ENCODE peak calls at places on chromosome 2, in ten cellular contexts. One of them, this sample, is unnamed.

GRCh38 chr2:224837558-224837957 is 121.4 kb upstream of the CCDC195 start:
- DNase-seq in T-helper 1 cell: no peak
- DNase-seq in stimulated activated CD4-positive, alpha-beta T cell treated with anti-CD3 and anti-CD28 coated beads, Interleukin-12 subunit alpha, Interleukin-12 subunit beta, amount 100 ng/mL, for 4 hours: no peak
- DNase-seq in renal cortical epithelial cell: peak
- DNase-seq in activated CD8-positive, alpha-beta memory T cell treated with anti-CD3 and anti-CD28 coated beads, Interleukin-2, amount 50 U/mL, for 4 hours: no peak
- DNase-seq in Calu3: no peak
- DNase-seq in NCI-H1417 treated with DMSO at 0.1 percent for 48 hours: no peak
- DNase-seq in tibial nerve: no peak
- DNase-seq in NCI-H1436: no peak
- DNase-seq in RCC 7860: peak
- DNase-seq in this sample: no peak

GRCh38 chr2:17643031-17643615 is 102.6 kb downstream of the VSNL1 start:
- DNase-seq in T-helper 1 cell: no peak
- DNase-seq in stimulated activated CD4-positive, alpha-beta T cell treated with anti-CD3 and anti-CD28 coated beads, Interleukin-12 subunit alpha, Interleukin-12 subunit beta, amount 100 ng/mL, for 4 hours: peak
- DNase-seq in renal cortical epithelial cell: peak
- DNase-seq in activated CD8-positive, alpha-beta memory T cell treated with anti-CD3 and anti-CD28 coated beads, Interleukin-2, amount 50 U/mL, for 4 hours: no peak
- DNase-seq in Calu3: peak
- DNase-seq in NCI-H1417 treated with DMSO at 0.1 percent for 48 hours: no peak
- DNase-seq in tibial nerve: no peak
- DNase-seq in NCI-H1436: no peak
- DNase-seq in RCC 7860: peak
- DNase-seq in this sample: no peak

GRCh38 chr2:127665267-127665893 is 9.9 kb downstream of the LIMS2 start:
- DNase-seq in T-helper 1 cell: no peak
- DNase-seq in stimulated activated CD4-positive, alpha-beta T cell treated with anti-CD3 and anti-CD28 coated beads, Interleukin-12 subunit alpha, Interleukin-12 subunit beta, amount 100 ng/mL, for 4 hours: no peak
- DNase-seq in renal cortical epithelial cell: no peak
- DNase-seq in activated CD8-positive, alpha-beta memory T cell treated with anti-CD3 and anti-CD28 coated beads, Interleukin-2, amount 50 U/mL, for 4 hours: no peak
- DNase-seq in Calu3: no peak
- DNase-seq in NCI-H1417 treated with DMSO at 0.1 percent for 48 hours: no peak
- DNase-seq in tibial nerve: no peak
- DNase-seq in NCI-H1436: no peak
- DNase-seq in RCC 7860: no peak
- DNase-seq in this sample: no peak

GRCh38 chr2:118878531-118879149 is 31.2 kb upstream of the EN1 start:
- DNase-seq in T-helper 1 cell: no peak
- DNase-seq in stimulated activated CD4-positive, alpha-beta T cell treated with anti-CD3 and anti-CD28 coated beads, Interleukin-12 subunit alpha, Interleukin-12 subunit beta, amount 100 ng/mL, for 4 hours: no peak
- DNase-seq in renal cortical epithelial cell: peak
- DNase-seq in activated CD8-positive, alpha-beta memory T cell treated with anti-CD3 and anti-CD28 coated beads, Interleukin-2, amount 50 U/mL, for 4 hours: no peak
- DNase-seq in Calu3: peak
- DNase-seq in NCI-H1417 treated with DMSO at 0.1 percent for 48 hours: no peak
- DNase-seq in tibial nerve: no peak
- DNase-seq in NCI-H1436: no peak
- DNase-seq in RCC 7860: no peak
- DNase-seq in this sample: no peak

GRCh38 chr2:9768388-9768787 is 74.9 kb upstream of the TAF1B start:
- DNase-seq in T-helper 1 cell: no peak
- DNase-seq in stimulated activated CD4-positive, alpha-beta T cell treated with anti-CD3 and anti-CD28 coated beads, Interleukin-12 subunit alpha, Interleukin-12 subunit beta, amount 100 ng/mL, for 4 hours: no peak
- DNase-seq in renal cortical epithelial cell: peak
- DNase-seq in activated CD8-positive, alpha-beta memory T cell treated with anti-CD3 and anti-CD28 coated beads, Interleukin-2, amount 50 U/mL, for 4 hours: no peak
- DNase-seq in Calu3: no peak
- DNase-seq in NCI-H1417 treated with DMSO at 0.1 percent for 48 hours: peak
- DNase-seq in tibial nerve: peak
- DNase-seq in NCI-H1436: no peak
- DNase-seq in RCC 7860: no peak
- DNase-seq in this sample: no peak

GRCh38 chr2:75074708-75075107 is 116.3 kb downstream of the POLE4 start:
- DNase-seq in T-helper 1 cell: no peak
- DNase-seq in stimulated activated CD4-positive, alpha-beta T cell treated with anti-CD3 and anti-CD28 coated beads, Interleukin-12 subunit alpha, Interleukin-12 subunit beta, amount 100 ng/mL, for 4 hours: no peak
- DNase-seq in renal cortical epithelial cell: no peak
- DNase-seq in activated CD8-positive, alpha-beta memory T cell treated with anti-CD3 and anti-CD28 coated beads, Interleukin-2, amount 50 U/mL, for 4 hours: no peak
- DNase-seq in Calu3: no peak
- DNase-seq in NCI-H1417 treated with DMSO at 0.1 percent for 48 hours: no peak
- DNase-seq in tibial nerve: no peak
- DNase-seq in NCI-H1436: no peak
- DNase-seq in RCC 7860: no peak
- DNase-seq in this sample: no peak

GRCh38 chr2:102558463-102558862 is 60.9 kb upstream of the SLC9A2 start:
- DNase-seq in T-helper 1 cell: no peak
- DNase-seq in stimulated activated CD4-positive, alpha-beta T cell treated with anti-CD3 and anti-CD28 coated beads, Interleukin-12 subunit alpha, Interleukin-12 subunit beta, amount 100 ng/mL, for 4 hours: no peak
- DNase-seq in renal cortical epithelial cell: no peak
- DNase-seq in activated CD8-positive, alpha-beta memory T cell treated with anti-CD3 and anti-CD28 coated beads, Interleukin-2, amount 50 U/mL, for 4 hours: no peak
- DNase-seq in Calu3: no peak
- DNase-seq in NCI-H1417 treated with DMSO at 0.1 percent for 48 hours: no peak
- DNase-seq in tibial nerve: no peak
- DNase-seq in NCI-H1436: no peak
- DNase-seq in RCC 7860: no peak
- DNase-seq in this sample: no peak

GRCh38 chr2:196677404-196677803 is 37.9 kb downstream of the CCDC150 start:
- DNase-seq in T-helper 1 cell: no peak
- DNase-seq in stimulated activated CD4-positive, alpha-beta T cell treated with anti-CD3 and anti-CD28 coated beads, Interleukin-12 subunit alpha, Interleukin-12 subunit beta, amount 100 ng/mL, for 4 hours: no peak
- DNase-seq in renal cortical epithelial cell: peak
- DNase-seq in activated CD8-positive, alpha-beta memory T cell treated with anti-CD3 and anti-CD28 coated beads, Interleukin-2, amount 50 U/mL, for 4 hours: no peak
- DNase-seq in Calu3: no peak
- DNase-seq in NCI-H1417 treated with DMSO at 0.1 percent for 48 hours: no peak
- DNase-seq in tibial nerve: no peak
- DNase-seq in NCI-H1436: no peak
- DNase-seq in RCC 7860: peak
- DNase-seq in this sample: no peak

GRCh38 chr2:65112630-65113029 is 17.3 kb downstream of the RAB1A start:
- DNase-seq in T-helper 1 cell: no peak
- DNase-seq in stimulated activated CD4-positive, alpha-beta T cell treated with anti-CD3 and anti-CD28 coated beads, Interleukin-12 subunit alpha, Interleukin-12 subunit beta, amount 100 ng/mL, for 4 hours: no peak
- DNase-seq in renal cortical epithelial cell: no peak
- DNase-seq in activated CD8-positive, alpha-beta memory T cell treated with anti-CD3 and anti-CD28 coated beads, Interleukin-2, amount 50 U/mL, for 4 hours: no peak
- DNase-seq in Calu3: no peak
- DNase-seq in NCI-H1417 treated with DMSO at 0.1 percent for 48 hours: no peak
- DNase-seq in tibial nerve: no peak
- DNase-seq in NCI-H1436: no peak
- DNase-seq in RCC 7860: no peak
- DNase-seq in this sample: no peak

GRCh38 chr2:7744827-7745226 is 827.6 kb downstream of the RNF144A start:
- DNase-seq in T-helper 1 cell: peak
- DNase-seq in stimulated activated CD4-positive, alpha-beta T cell treated with anti-CD3 and anti-CD28 coated beads, Interleukin-12 subunit alpha, Interleukin-12 subunit beta, amount 100 ng/mL, for 4 hours: no peak
- DNase-seq in renal cortical epithelial cell: no peak
- DNase-seq in activated CD8-positive, alpha-beta memory T cell treated with anti-CD3 and anti-CD28 coated beads, Interleukin-2, amount 50 U/mL, for 4 hours: peak
- DNase-seq in Calu3: no peak
- DNase-seq in NCI-H1417 treated with DMSO at 0.1 percent for 48 hours: no peak
- DNase-seq in tibial nerve: no peak
- DNase-seq in NCI-H1436: no peak
- DNase-seq in RCC 7860: no peak
- DNase-seq in this sample: no peak

GRCh38 chr2:19207452-19207851 is 151.0 kb downstream of the OSR1 start:
- DNase-seq in T-helper 1 cell: no peak
- DNase-seq in stimulated activated CD4-positive, alpha-beta T cell treated with anti-CD3 and anti-CD28 coated beads, Interleukin-12 subunit alpha, Interleukin-12 subunit beta, amount 100 ng/mL, for 4 hours: no peak
- DNase-seq in renal cortical epithelial cell: no peak
- DNase-seq in activated CD8-positive, alpha-beta memory T cell treated with anti-CD3 and anti-CD28 coated beads, Interleukin-2, amount 50 U/mL, for 4 hours: no peak
- DNase-seq in Calu3: no peak
- DNase-seq in NCI-H1417 treated with DMSO at 0.1 percent for 48 hours: no peak
- DNase-seq in tibial nerve: no peak
- DNase-seq in NCI-H1436: no peak
- DNase-seq in RCC 7860: no peak
- DNase-seq in this sample: no peak

GRCh38 chr2:170056900-170057299 is 121.0 kb upstream of the MYO3B start:
- DNase-seq in T-helper 1 cell: no peak
- DNase-seq in stimulated activated CD4-positive, alpha-beta T cell treated with anti-CD3 and anti-CD28 coated beads, Interleukin-12 subunit alpha, Interleukin-12 subunit beta, amount 100 ng/mL, for 4 hours: no peak
- DNase-seq in renal cortical epithelial cell: no peak
- DNase-seq in activated CD8-positive, alpha-beta memory T cell treated with anti-CD3 and anti-CD28 coated beads, Interleukin-2, amount 50 U/mL, for 4 hours: no peak
- DNase-seq in Calu3: no peak
- DNase-seq in NCI-H1417 treated with DMSO at 0.1 percent for 48 hours: no peak
- DNase-seq in tibial nerve: no peak
- DNase-seq in NCI-H1436: no peak
- DNase-seq in RCC 7860: no peak
- DNase-seq in this sample: no peak